ENCODE peak calls at places on chromosomes 12 and 14, in five cellular contexts. S is glutamatergic neuron; L is stimulated activated CD4-positive, alpha-beta T cell treated with anti-CD3 and anti-CD28 coated beads, TNF-alpha, amount 100 ng/mL, for 4 hours; T is substantia nigra; A is GM03348. J is an unnamed sample.

GRCh38 chr12:47901285-47902093 is 3.3 kb downstream of the VDR start:
- DNase-seq in S (no peak), L (no peak), T (no peak), A (no peak), J (no peak)

GRCh38 chr14:96363751-96364336 is 518 bp downstream of the GSKIP start:
- DNase-seq in S (peak; percentile 40), L (no peak), T (no peak), A (peak; percentile 67), J (peak; percentile 76)

GRCh38 chr14:97976861-97977260 is 1179.7 kb downstream of the VRK1 start:
- DNase-seq in S (no peak), L (no peak), T (no peak), A (no peak), J (no peak)

GRCh38 chr14:71703477-71703876 is 228.8 kb upstream of the RGS6 start:
- DNase-seq in S (no peak), L (no peak), T (no peak), A (peak; percentile 51), J (peak; percentile 73)

GRCh38 chr14:75861161-75861621 is 120.6 kb downstream of the TGFB3 start:
- DNase-seq in S (no peak), L (no peak), T (no peak), A (peak; percentile 51), J (peak; percentile 61)

GRCh38 chr14:99508896-99509629 is 27.9 kb downstream of the CCNK start:
- DNase-seq in S (no peak), L (no peak), T (no peak), A (no peak), J (no peak)

GRCh38 chr12:53098354-53098981 is 1.0 kb downstream of the IGFBP6 start:
- DNase-seq in S (no peak), L (no peak), T (no peak), A (peak; percentile 87), J (peak; percentile 97)

GRCh38 chr14:71209888-71210287 is 302.6 kb downstream of the PCNX1 start:
- DNase-seq in S (no peak), L (no peak), T (no peak), A (no peak), J (no peak)

GRCh38 chr12:132169376-132169775 is 25.1 kb downstream of the NOC4L start:
- DNase-seq in S (peak; percentile 11), L (no peak), T (no peak), A (no peak), J (no peak)

GRCh38 chr14:72049462-72049861 is 117.2 kb downstream of the RGS6 start:
- DNase-seq in S (no peak), L (no peak), T (no peak), A (no peak), J (no peak)

GRCh38 chr14:33065634-33066033 is 127.0 kb downstream of the NPAS3 start:
- DNase-seq in S (no peak), L (no peak), T (no peak), A (no peak), J (no peak)

GRCh38 chr14:98840076-98840475 is 431.9 kb downstream of the BCL11B start:
- DNase-seq in S (no peak), L (no peak), T (no peak), A (no peak), J (no peak)

GRCh38 chr14:34699873-34700621 is 14.3 kb downstream of the CFL2 start:
- DNase-seq in S (no peak), L (no peak), T (no peak), A (peak; percentile 78), J (peak; percentile 92)

GRCh38 chr12:116454950-116455447 is 104.2 kb upstream of the MAP1LC3B2 start:
- DNase-seq in S (no peak), L (no peak), T (no peak), A (peak; percentile 85), J (peak; percentile 95)

GRCh38 chr14:38197001-38197760 is 10.5 kb upstream of the SSTR1 start:
- DNase-seq in S (no peak), L (no peak), T (no peak), A (peak; percentile 38), J (peak; percentile 33)

GRCh38 chr14:73644531-73645247 is at the start of gene DNAL1:
- DNase-seq in S (peak; percentile 97), L (peak; percentile 80), T (peak; percentile 67), A (peak; percentile 99), J (peak; percentile 90)

GRCh38 chr12:131101703-131102492 is 148.2 kb downstream of the ADGRD1 start:
- DNase-seq in S (no peak), L (no peak), T (no peak), A (no peak), J (no peak)

GRCh38 chr12:45615268-45615667 is 114.2 kb upstream of the ARID2 start:
- DNase-seq in S (no peak), L (no peak), T (no peak), A (peak; percentile 50), J (peak; percentile 60)

GRCh38 chr12:131164096-131164872 is 210.6 kb downstream of the ADGRD1 start:
- DNase-seq in S (no peak), L (no peak), T (no peak), A (no peak), J (no peak)

GRCh38 chr14:67396381-67396965 is 15.5 kb downstream of the PLEK2 start:
- DNase-seq in S (no peak), L (no peak), T (no peak), A (peak; percentile 59), J (no peak)

GRCh38 chr12:65638324-65638723 is 186.0 kb upstream of the HMGA2 start:
- DNase-seq in S (no peak), L (no peak), T (no peak), A (no peak), J (no peak)

GRCh38 chr14:20989464-20989786 is 355 bp upstream of the METTL17 start:
- DNase-seq in S (no peak), L (no peak), T (no peak), A (no peak), J (no peak)

GRCh38 chr12:116002890-116003536 is 274.5 kb downstream of the MED13L start:
- DNase-seq in S (no peak), L (no peak), T (no peak), A (peak; percentile 12), J (peak; percentile 65)

GRCh38 chr12:131863711-131864396 is 30.6 kb upstream of the ULK1 start:
- DNase-seq in S (no peak), L (no peak), T (no peak), A (no peak), J (no peak)

GRCh38 chr12:80045594-80045993 is 53.7 kb upstream of the OTOGL start:
- DNase-seq in S (no peak), L (no peak), T (no peak), A (peak; percentile 38), J (peak; percentile 80)

GRCh38 chr14:104781271-104782077 is 14.1 kb downstream of the AKT1 start:
- DNase-seq in S (peak; percentile 12), L (no peak), T (no peak), A (no peak), J (no peak)

GRCh38 chr12:84842406-84843013 is 70.1 kb downstream of the SLC6A15 start:
- DNase-seq in S (no peak), L (no peak), T (no peak), A (peak; percentile 41), J (peak; percentile 26)

GRCh38 chr12:43973385-43973784 is 137.5 kb downstream of the TMEM117 start:
- DNase-seq in S (no peak), L (no peak), T (no peak), A (no peak), J (no peak)

GRCh38 chr14:56135001-56135400 is 16.8 kb downstream of the PELI2 start:
- DNase-seq in S (no peak), L (no peak), T (no peak), A (no peak), J (no peak)

GRCh38 chr12:60494249-60494648 is 898.4 kb downstream of the SLC16A7 start:
- DNase-seq in S (no peak), L (no peak), T (no peak), A (peak; percentile 57), J (peak; percentile 30)

GRCh38 chr12:57844725-57845477 is 1.6 kb downstream of the CTDSP2 start:
- DNase-seq in S (peak; percentile 62), L (no peak), T (no peak), A (peak; percentile 91), J (peak; percentile 94)

GRCh38 chr14:100770046-100770445 is 43.4 kb downstream of the DLK1 start:
- DNase-seq in S (no peak), L (no peak), T (no peak), A (no peak), J (no peak)

GRCh38 chr12:48175613-48176416 is 7.6 kb upstream of the CCDC184 start:
- DNase-seq in S (no peak), L (no peak), T (no peak), A (peak; percentile 33), J (no peak)

GRCh38 chr12:93622485-93622884 is 50.0 kb downstream of the SOCS2 start:
- DNase-seq in S (no peak), L (no peak), T (no peak), A (peak; percentile 65), J (peak; percentile 68)

GRCh38 chr14:100495917-100496316 is 91.3 kb downstream of the BEGAIN start:
- DNase-seq in S (no peak), L (no peak), T (no peak), A (no peak), J (no peak)

GRCh38 chr12:118498171-118498570 is 121.8 kb downstream of the SUDS3 start:
- DNase-seq in S (no peak), L (no peak), T (no peak), A (no peak), J (no peak)